ENCODE peak calls at places on chromosomes 7 and 10, in six cellular contexts. One of them, this sample, is unnamed.

GRCh38 chr7:40244226-40244625 is 109.4 kb downstream of the SUGCT start:
- DNase-seq in endothelial cell of umbilical vein: peak; percentile 70
- DNase-seq in tibial artery: no peak
- DNase-seq in IMR-90: no peak
- DNase-seq in heart left ventricle: no peak
- DNase-seq in caudate nucleus: no peak
- DNase-seq in this sample: no peak

GRCh38 chr7:54814401-54814800 is 55.4 kb upstream of the SEC61G start:
- DNase-seq in endothelial cell of umbilical vein: no peak
- DNase-seq in tibial artery: no peak
- DNase-seq in IMR-90: no peak
- DNase-seq in heart left ventricle: no peak
- DNase-seq in caudate nucleus: no peak
- DNase-seq in this sample: no peak

GRCh38 chr10:11454958-11455566 is 156.4 kb downstream of the USP6NL start:
- DNase-seq in endothelial cell of umbilical vein: no peak
- DNase-seq in tibial artery: no peak
- DNase-seq in IMR-90: no peak
- DNase-seq in heart left ventricle: no peak
- DNase-seq in caudate nucleus: no peak
- DNase-seq in this sample: no peak

GRCh38 chr7:112202819-112203218 is 3.4 kb downstream of the DOCK4 start:
- DNase-seq in endothelial cell of umbilical vein: peak; percentile 50
- DNase-seq in tibial artery: peak; percentile 28
- DNase-seq in IMR-90: no peak
- DNase-seq in heart left ventricle: no peak
- DNase-seq in caudate nucleus: no peak
- DNase-seq in this sample: peak; percentile 55

GRCh38 chr7:116148108-116148507 is 62.2 kb upstream of the TES start:
- DNase-seq in endothelial cell of umbilical vein: no peak
- DNase-seq in tibial artery: no peak
- DNase-seq in IMR-90: no peak
- DNase-seq in heart left ventricle: no peak
- DNase-seq in caudate nucleus: no peak
- DNase-seq in this sample: no peak

GRCh38 chr10:80277567-80278250 is 11.7 kb downstream of the MAT1A start:
- DNase-seq in endothelial cell of umbilical vein: no peak
- DNase-seq in tibial artery: no peak
- DNase-seq in IMR-90: no peak
- DNase-seq in heart left ventricle: no peak
- DNase-seq in caudate nucleus: no peak
- DNase-seq in this sample: no peak

GRCh38 chr7:128961030-128961659 is 23.4 kb downstream of the IRF5 start:
- DNase-seq in endothelial cell of umbilical vein: no peak
- DNase-seq in tibial artery: no peak
- DNase-seq in IMR-90: no peak
- DNase-seq in heart left ventricle: no peak
- DNase-seq in caudate nucleus: no peak
- DNase-seq in this sample: no peak

GRCh38 chr10:11164806-11165590 is 147.3 kb downstream of the CELF2 start:
- DNase-seq in endothelial cell of umbilical vein: peak; percentile 61
- DNase-seq in tibial artery: peak; percentile 74
- DNase-seq in IMR-90: peak; percentile 78
- DNase-seq in heart left ventricle: peak; percentile 82
- DNase-seq in caudate nucleus: peak; percentile 66
- DNase-seq in this sample: peak; percentile 79

GRCh38 chr10:111498560-111498959 is 421.7 kb downstream of the ADRA2A start:
- DNase-seq in endothelial cell of umbilical vein: no peak
- DNase-seq in tibial artery: no peak
- DNase-seq in IMR-90: no peak
- DNase-seq in heart left ventricle: no peak
- DNase-seq in caudate nucleus: no peak
- DNase-seq in this sample: no peak

GRCh38 chr7:17677408-17677807 is 262.9 kb downstream of the SNX13 start:
- DNase-seq in endothelial cell of umbilical vein: no peak
- DNase-seq in tibial artery: no peak
- DNase-seq in IMR-90: peak; percentile 75
- DNase-seq in heart left ventricle: no peak
- DNase-seq in caudate nucleus: no peak
- DNase-seq in this sample: no peak

GRCh38 chr7:125516194-125516593 is 586.6 kb upstream of the POT1 start:
- DNase-seq in endothelial cell of umbilical vein: no peak
- DNase-seq in tibial artery: no peak
- DNase-seq in IMR-90: no peak
- DNase-seq in heart left ventricle: no peak
- DNase-seq in caudate nucleus: no peak
- DNase-seq in this sample: no peak

GRCh38 chr7:73605601-73606220 is 18.6 kb downstream of the MLXIPL start:
- DNase-seq in endothelial cell of umbilical vein: no peak
- DNase-seq in tibial artery: no peak
- DNase-seq in IMR-90: no peak
- DNase-seq in heart left ventricle: no peak
- DNase-seq in caudate nucleus: no peak
- DNase-seq in this sample: no peak

GRCh38 chr10:113788604-113789083 is 37.2 kb downstream of the PLEKHS1 start:
- DNase-seq in endothelial cell of umbilical vein: peak; percentile 28
- DNase-seq in tibial artery: peak; percentile 50
- DNase-seq in IMR-90: peak; percentile 96
- DNase-seq in heart left ventricle: no peak
- DNase-seq in caudate nucleus: no peak
- DNase-seq in this sample: no peak

GRCh38 chr7:121447191-121447920 is 51.2 kb upstream of the FAM3C start:
- DNase-seq in endothelial cell of umbilical vein: no peak
- DNase-seq in tibial artery: peak; percentile 69
- DNase-seq in IMR-90: no peak
- DNase-seq in heart left ventricle: no peak
- DNase-seq in caudate nucleus: no peak
- DNase-seq in this sample: no peak

GRCh38 chr7:150402671-150403321 is 23.7 kb downstream of the ZNF775 start:
- DNase-seq in endothelial cell of umbilical vein: no peak
- DNase-seq in tibial artery: no peak
- DNase-seq in IMR-90: no peak
- DNase-seq in heart left ventricle: peak; percentile 18
- DNase-seq in caudate nucleus: no peak
- DNase-seq in this sample: peak; percentile 56

GRCh38 chr10:132697568-132698200 is 88.3 kb downstream of the NKX6-2 start:
- DNase-seq in endothelial cell of umbilical vein: no peak
- DNase-seq in tibial artery: peak; percentile 9
- DNase-seq in IMR-90: peak; percentile 6
- DNase-seq in heart left ventricle: peak; percentile 21
- DNase-seq in caudate nucleus: no peak
- DNase-seq in this sample: no peak

DNA sequence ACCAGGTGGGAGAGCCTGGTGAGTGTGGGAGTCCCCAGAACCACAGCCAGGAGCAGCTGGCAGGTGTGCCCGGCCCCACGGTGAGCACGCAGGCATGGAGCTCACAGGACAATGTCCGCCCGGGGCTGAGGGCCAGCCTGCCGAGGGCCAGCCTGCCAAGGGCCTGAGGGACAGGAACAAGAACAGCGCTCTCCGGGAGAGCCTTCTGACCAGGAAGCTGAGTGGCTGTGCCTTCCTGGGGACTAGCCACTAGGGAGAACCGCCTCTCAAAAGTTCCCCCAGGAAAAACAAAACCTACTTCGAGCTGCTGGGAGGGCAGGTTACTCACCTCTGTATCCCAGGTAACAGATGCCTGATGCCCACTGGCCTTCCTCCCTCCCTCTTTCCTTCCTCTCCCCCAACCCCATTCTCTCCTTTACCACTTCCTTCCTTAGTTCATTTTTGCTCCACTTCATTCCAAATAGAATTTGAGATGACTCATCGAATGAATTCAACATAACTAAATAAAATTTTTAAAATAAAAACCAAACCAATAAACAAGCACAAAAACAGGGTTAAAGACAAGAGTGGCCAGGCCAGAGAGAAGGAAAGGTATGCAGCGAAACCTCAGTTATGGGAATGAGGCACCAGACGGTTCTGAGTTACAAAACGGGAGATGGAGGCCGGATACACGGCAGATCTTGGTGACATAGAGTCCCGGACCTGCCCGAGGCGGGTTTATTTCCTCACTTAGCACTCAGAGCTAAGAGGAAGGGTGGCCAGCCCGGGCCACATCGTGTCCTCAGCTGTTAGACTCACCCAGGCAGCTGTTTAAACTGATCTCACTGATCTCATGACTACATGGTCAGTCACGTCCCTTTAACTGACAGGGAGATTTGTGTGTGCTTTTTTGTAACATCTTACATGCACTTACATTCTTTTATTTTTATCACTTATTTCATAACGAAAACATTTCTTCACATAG is 128.5 kb downstream of the TNS3 start:
- DNase-seq in endothelial cell of umbilical vein: peak; percentile 74
- DNase-seq in tibial artery: peak; percentile 90
- DNase-seq in IMR-90: peak; percentile 98
- DNase-seq in heart left ventricle: peak; percentile 77
- DNase-seq in caudate nucleus: no peak
- DNase-seq in this sample: peak; percentile 94
- H3K27ac ChIP-seq in endothelial cell of umbilical vein: peak overlapping the region; percentile 99
- H3K27ac ChIP-seq in tibial artery: peak overlapping the region; percentile 92
- H3K27ac ChIP-seq in IMR-90: peak overlapping the region; percentile 90
- H3K27ac ChIP-seq in heart left ventricle: peak overlapping the region; percentile 87
- H3K27ac ChIP-seq in caudate nucleus: no peak overlapping the region
- H3K27ac ChIP-seq in this sample: peak overlapping the region; percentile 85

GRCh38 chr7:47314248-47314647 is 267.7 kb downstream of the TNS3 start:
- DNase-seq in endothelial cell of umbilical vein: no peak
- DNase-seq in tibial artery: no peak
- DNase-seq in IMR-90: no peak
- DNase-seq in heart left ventricle: no peak
- DNase-seq in caudate nucleus: no peak
- DNase-seq in this sample: no peak
- H3K27ac ChIP-seq in endothelial cell of umbilical vein: no peak overlapping the region
- H3K27ac ChIP-seq in tibial artery: peak overlapping the region; percentile 75
- H3K27ac ChIP-seq in IMR-90: no peak overlapping the region
- H3K27ac ChIP-seq in heart left ventricle: peak overlapping the region; percentile 66
- H3K27ac ChIP-seq in caudate nucleus: peak overlapping the region; percentile 54
- H3K27ac ChIP-seq in this sample: no peak overlapping the region

GRCh38 chr7:3480197-3480596 is 179.1 kb downstream of the SDK1 start:
- DNase-seq in endothelial cell of umbilical vein: no peak
- DNase-seq in tibial artery: no peak
- DNase-seq in IMR-90: no peak
- DNase-seq in heart left ventricle: no peak
- DNase-seq in caudate nucleus: no peak
- DNase-seq in this sample: no peak
- H3K27ac ChIP-seq in endothelial cell of umbilical vein: no peak overlapping the region
- H3K27ac ChIP-seq in tibial artery: no peak overlapping the region
- H3K27ac ChIP-seq in IMR-90: no peak overlapping the region
- H3K27ac ChIP-seq in heart left ventricle: no peak overlapping the region
- H3K27ac ChIP-seq in caudate nucleus: no peak overlapping the region
- H3K27ac ChIP-seq in this sample: no peak overlapping the region

GRCh38 chr7:5689716-5690115 is 91.7 kb downstream of the RNF216 start:
- DNase-seq in endothelial cell of umbilical vein: no peak
- DNase-seq in tibial artery: no peak
- DNase-seq in IMR-90: no peak
- DNase-seq in heart left ventricle: no peak
- DNase-seq in caudate nucleus: no peak
- DNase-seq in this sample: no peak
- H3K27ac ChIP-seq in endothelial cell of umbilical vein: no peak overlapping the region
- H3K27ac ChIP-seq in tibial artery: peak overlapping the region; percentile 87
- H3K27ac ChIP-seq in IMR-90: peak overlapping the region; percentile 98
- H3K27ac ChIP-seq in heart left ventricle: peak overlapping the region; percentile 91
- H3K27ac ChIP-seq in caudate nucleus: peak overlapping the region; percentile 3
- H3K27ac ChIP-seq in this sample: peak overlapping the region; percentile 63